ENCODE peak calls at places on chromosomes 3 and 15, in seven cellular contexts. K is frontal cortex, O is OCI-LY7, R is stromal cell of bone marrow, V is colonic mucosa, L is aorta, A is T-helper 2 cell. X is an unnamed sample.

GRCh38 chr3:150737874-150738679 is 24.9 kb downstream of the SIAH2 start:
- DNase-seq in A (no peak), R (peak), L (no peak), K (no peak), V (no peak), O (no peak), X (no peak)

GRCh38 chr3:157786618-157787017 is 283.4 kb upstream of the VEPH1 start:
- DNase-seq in A (no peak), L (no peak), R (no peak), V (no peak), O (no peak), K (no peak), X (no peak)

GRCh38 chr3:194107126-194107525 is 28.8 kb upstream of the HES1 start:
- DNase-seq in A (no peak), L (no peak), O (no peak), V (no peak), K (no peak), R (no peak), X (no peak)

GRCh38 chr3:51992017-51992682 is 3.5 kb downstream of the RPL29 start:
- DNase-seq in O (no peak), A (no peak), L (no peak), R (no peak), V (no peak), K (no peak), X (no peak)

GRCh38 chr3:43405888-43406636 is 119.7 kb downstream of the SNRK start:
- DNase-seq in O (no peak), R (no peak), L (no peak), V (no peak), A (no peak), K (no peak), X (no peak)

GRCh38 chr3:9214599-9214998 is 34.8 kb downstream of the SRGAP3 start:
- DNase-seq in L (no peak), R (peak), V (no peak), O (no peak), K (no peak), A (no peak), X (no peak)

GRCh38 chr15:92681141-92681622 is 25.6 kb upstream of the FAM174B start:
- DNase-seq in A (no peak), L (no peak), R (peak), O (no peak), V (no peak), K (no peak), X (no peak)

GRCh38 chr3:50607271-50608091 is 4.1 kb downstream of the CISH start:
- DNase-seq in V (no peak), R (no peak), L (no peak), K (no peak), A (no peak), O (no peak), X (no peak)

GRCh38 chr3:39150803-39151631 is 2.4 kb downstream of the CSRNP1 start:
- DNase-seq in V (peak), R (peak), K (peak), L (peak), A (peak), O (no peak), X (no peak)

GRCh38 chr3:126677862-126678549 is 23.1 kb upstream of the TXNRD3 start:
- DNase-seq in A (no peak), V (no peak), O (no peak), K (no peak), L (no peak), R (no peak), X (no peak)

GRCh38 chr15:60740787-60741354 is 261.9 kb upstream of the ICE2 start:
- DNase-seq in O (no peak), V (no peak), A (peak), R (no peak), L (no peak), K (no peak), X (no peak)

GRCh38 chr3:129312671-129313414 is 34.2 kb downstream of the HMCES start:
- DNase-seq in R (no peak), K (no peak), L (peak), V (no peak), A (no peak), O (peak), X (no peak)

GRCh38 chr3:48405343-48405881 is 24.5 kb downstream of the PLXNB1 start:
- DNase-seq in K (peak), A (no peak), R (no peak), O (no peak), L (peak), V (no peak), X (no peak)

GRCh38 chr3:73451276-73451973 is 173.3 kb downstream of the PDZRN3 start:
- DNase-seq in R (no peak), O (peak), V (no peak), L (no peak), K (no peak), A (no peak), X (no peak)

GRCh38 chr3:37862712-37863551 is 1.3 kb downstream of the CTDSPL start:
- DNase-seq in K (no peak), L (no peak), A (no peak), R (no peak), V (peak), O (no peak), X (no peak)

X was measured in NCI-H1930.